ENCODE peak calls at places on chromosomes 5 and 9, in eight cellular contexts. U, Z, I, Y, A, C, H and F are unnamed samples.

GRCh38 chr9:114938687-114939575 is 8.5 kb upstream of the TNFSF8 start:
- DNase-seq in U (no peak), Z (no peak), I (no peak), Y (no peak), A (no peak), C (no peak), H (no peak), F (no peak)

GRCh38 chr9:91546574-91546973 is 122.9 kb upstream of the NFIL3 start:
- DNase-seq in U (no peak), Z (no peak), I (peak), Y (no peak), A (no peak), C (no peak), H (no peak), F (no peak)

GRCh38 chr9:80586786-80587185 is 1015.0 kb downstream of the TLE4 start:
- DNase-seq in U (no peak), Z (no peak), I (no peak), Y (no peak), A (no peak), C (no peak), H (no peak), F (no peak)

GRCh38 chr5:142506756-142507155 is 179.1 kb downstream of the FGF1 start:
- DNase-seq in U (no peak), Z (no peak), I (no peak), Y (no peak), A (no peak), C (no peak), H (peak), F (no peak)

GRCh38 chr5:4941957-4942830 is 197.9 kb upstream of the ADAMTS16 start:
- DNase-seq in U (no peak), Z (no peak), I (no peak), Y (peak), A (no peak), C (no peak), H (no peak), F (no peak)

GRCh38 chr9:1495684-1496083 is 445.5 kb downstream of the DMRT2 start:
- DNase-seq in U (no peak), Z (peak), I (no peak), Y (peak), A (no peak), C (no peak), H (no peak), F (no peak)

GRCh38 chr9:77959803-77960202 is 71.8 kb downstream of the GNAQ start:
- DNase-seq in U (no peak), Z (no peak), I (no peak), Y (no peak), A (no peak), C (no peak), H (no peak), F (no peak)

GRCh38 chr9:33731142-33731541 is 64.2 kb upstream of the PRSS3 start:
- DNase-seq in U (no peak), Z (no peak), I (no peak), Y (no peak), A (no peak), C (no peak), H (no peak), F (no peak)

GRCh38 chr5:160434022-160434531 is 12.4 kb downstream of the PTTG1 start:
- DNase-seq in U (no peak), Z (peak), I (no peak), Y (peak), A (no peak), C (no peak), H (no peak), F (peak)

GRCh38 chr9:130835441-130836298 is 616 bp downstream of the ABL1 start:
- DNase-seq in U (peak), Z (no peak), I (peak), Y (peak), A (peak), C (peak), H (no peak), F (no peak)

GRCh38 chr5:88876714-88877113 is 6.3 kb downstream of the MEF2C start:
- DNase-seq in U (no peak), Z (no peak), I (no peak), Y (peak), A (no peak), C (no peak), H (no peak), F (no peak)

GRCh38 chr9:109232449-109232848 is 65.4 kb upstream of the FRRS1L start:
- DNase-seq in U (no peak), Z (no peak), I (peak), Y (no peak), A (no peak), C (no peak), H (no peak), F (no peak)

GRCh38 chr5:35029333-35029732 is 18.4 kb downstream of the AGXT2 start:
- DNase-seq in U (no peak), Z (no peak), I (peak), Y (no peak), A (no peak), C (no peak), H (no peak), F (no peak)

GRCh38 chr5:35894131-35894530 is 37.4 kb downstream of the IL7R start:
- DNase-seq in U (no peak), Z (no peak), I (no peak), Y (no peak), A (no peak), C (no peak), H (no peak), F (no peak)

GRCh38 chr5:92761585-92761984 is 819.4 kb downstream of the NR2F1-AS1 start:
- DNase-seq in U (no peak), Z (no peak), I (no peak), Y (no peak), A (no peak), C (no peak), H (no peak), F (no peak)